ENCODE peak calls at places on chromosomes 2 and 18, in ten cellular contexts. One of them, this sample, is unnamed.

GRCh38 chr2:147663153-147663961 is 181.5 kb upstream of the ACVR2A start:
- DNase-seq in mucosa of descending colon: no peak
- DNase-seq in brain microvascular endothelial cell: no peak
- DNase-seq in A549: no peak
- DNase-seq in GM23248: no peak
- DNase-seq in right cardiac atrium: no peak
- DNase-seq in upper lobe of left lung: no peak
- DNase-seq in bronchial epithelial cell: no peak
- DNase-seq in IMR-90: no peak
- DNase-seq in Panc1: no peak
- DNase-seq in this sample: no peak

GRCh38 chr2:43105586-43106562 is 120.5 kb downstream of the ZFP36L2 start:
- DNase-seq in A549: peak
- DNase-seq in mucosa of descending colon: peak
- DNase-seq in GM23248: peak
- DNase-seq in upper lobe of left lung: no peak
- DNase-seq in right cardiac atrium: peak
- DNase-seq in bronchial epithelial cell: peak
- DNase-seq in brain microvascular endothelial cell: peak
- DNase-seq in IMR-90: peak
- DNase-seq in Panc1: no peak
- DNase-seq in this sample: peak

GRCh38 chr2:177689623-177690022 is 297.1 kb downstream of the AGPS start:
- DNase-seq in GM23248: no peak
- DNase-seq in right cardiac atrium: no peak
- DNase-seq in mucosa of descending colon: no peak
- DNase-seq in brain microvascular endothelial cell: no peak
- DNase-seq in IMR-90: no peak
- DNase-seq in bronchial epithelial cell: no peak
- DNase-seq in Panc1: no peak
- DNase-seq in upper lobe of left lung: no peak
- DNase-seq in A549: no peak
- DNase-seq in this sample: no peak

GRCh38 chr18:11091746-11092145 is 57.6 kb downstream of the PIEZO2 start:
- DNase-seq in Panc1: no peak
- DNase-seq in mucosa of descending colon: no peak
- DNase-seq in IMR-90: no peak
- DNase-seq in right cardiac atrium: no peak
- DNase-seq in brain microvascular endothelial cell: no peak
- DNase-seq in A549: no peak
- DNase-seq in upper lobe of left lung: no peak
- DNase-seq in GM23248: no peak
- DNase-seq in bronchial epithelial cell: no peak
- DNase-seq in this sample: no peak

GRCh38 chr2:240205348-240205747 is 64.9 kb upstream of the OTOS start:
- DNase-seq in right cardiac atrium: no peak
- DNase-seq in Panc1: peak
- DNase-seq in upper lobe of left lung: no peak
- DNase-seq in A549: peak
- DNase-seq in brain microvascular endothelial cell: peak
- DNase-seq in bronchial epithelial cell: peak
- DNase-seq in mucosa of descending colon: no peak
- DNase-seq in GM23248: peak
- DNase-seq in IMR-90: peak
- DNase-seq in this sample: peak

GRCh38 chr2:40002339-40002738 is 223.3 kb upstream of the THUMPD2 start:
- DNase-seq in bronchial epithelial cell: no peak
- DNase-seq in mucosa of descending colon: no peak
- DNase-seq in upper lobe of left lung: no peak
- DNase-seq in A549: no peak
- DNase-seq in Panc1: no peak
- DNase-seq in right cardiac atrium: no peak
- DNase-seq in brain microvascular endothelial cell: no peak
- DNase-seq in GM23248: no peak
- DNase-seq in IMR-90: no peak
- DNase-seq in this sample: no peak

GRCh38 chr2:191488135-191488534 is 189.8 kb upstream of the NABP1 start:
- DNase-seq in right cardiac atrium: no peak
- DNase-seq in mucosa of descending colon: peak
- DNase-seq in bronchial epithelial cell: peak
- DNase-seq in Panc1: no peak
- DNase-seq in IMR-90: no peak
- DNase-seq in GM23248: peak
- DNase-seq in brain microvascular endothelial cell: no peak
- DNase-seq in A549: no peak
- DNase-seq in upper lobe of left lung: no peak
- DNase-seq in this sample: peak

GRCh38 chr2:62205554-62205953 is 9.6 kb downstream of the B3GNT2 start:
- DNase-seq in right cardiac atrium: no peak
- DNase-seq in GM23248: no peak
- DNase-seq in A549: no peak
- DNase-seq in bronchial epithelial cell: no peak
- DNase-seq in brain microvascular endothelial cell: no peak
- DNase-seq in IMR-90: no peak
- DNase-seq in mucosa of descending colon: no peak
- DNase-seq in Panc1: no peak
- DNase-seq in upper lobe of left lung: no peak
- DNase-seq in this sample: no peak

GRCh38 chr2:163697429-163697828 is 38.4 kb downstream of the FIGN start:
- DNase-seq in IMR-90: no peak
- DNase-seq in bronchial epithelial cell: no peak
- DNase-seq in brain microvascular endothelial cell: no peak
- DNase-seq in upper lobe of left lung: no peak
- DNase-seq in right cardiac atrium: no peak
- DNase-seq in GM23248: no peak
- DNase-seq in mucosa of descending colon: no peak
- DNase-seq in A549: no peak
- DNase-seq in Panc1: no peak
- DNase-seq in this sample: no peak

GRCh38 chr2:130963058-130963848 is 126.5 kb downstream of the ARHGEF4 start:
- DNase-seq in A549: no peak
- DNase-seq in bronchial epithelial cell: no peak
- DNase-seq in IMR-90: no peak
- DNase-seq in Panc1: no peak
- DNase-seq in right cardiac atrium: no peak
- DNase-seq in brain microvascular endothelial cell: no peak
- DNase-seq in mucosa of descending colon: no peak
- DNase-seq in GM23248: no peak
- DNase-seq in upper lobe of left lung: peak
- DNase-seq in this sample: no peak

DNA sequence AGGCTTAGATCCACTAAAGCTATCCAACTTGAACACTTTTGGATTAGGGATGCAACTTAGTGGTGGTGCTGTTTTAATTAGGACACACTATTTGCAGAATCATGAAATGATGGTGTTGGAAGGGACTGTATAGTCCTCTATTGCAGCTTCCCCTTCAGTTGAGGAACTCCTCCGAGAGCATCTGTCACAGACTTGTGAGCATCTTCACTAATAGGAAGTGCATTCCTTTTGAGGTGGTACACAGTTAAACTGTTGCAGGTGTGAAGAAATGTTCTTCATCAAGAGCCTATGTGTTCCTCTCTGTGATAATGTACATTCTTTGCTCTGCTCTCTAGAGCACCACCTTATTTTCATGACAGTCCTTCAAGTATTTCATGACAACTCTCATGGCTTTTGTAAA is 197.4 kb downstream of the CAMKMT start:
- DNase-seq in right cardiac atrium: no peak
- DNase-seq in upper lobe of left lung: no peak
- DNase-seq in brain microvascular endothelial cell: no peak
- DNase-seq in Panc1: no peak
- DNase-seq in bronchial epithelial cell: no peak
- DNase-seq in A549: no peak
- DNase-seq in mucosa of descending colon: no peak
- DNase-seq in GM23248: no peak
- DNase-seq in IMR-90: no peak
- DNase-seq in this sample: no peak
- H3K4me3 ChIP-seq in right cardiac atrium: no peak
- H3K4me3 ChIP-seq in upper lobe of left lung: no peak
- H3K4me3 ChIP-seq in brain microvascular endothelial cell: no peak
- H3K4me3 ChIP-seq in Panc1: no peak
- H3K4me3 ChIP-seq in bronchial epithelial cell: no peak
- H3K4me3 ChIP-seq in A549: no peak
- H3K4me3 ChIP-seq in mucosa of descending colon: no peak
- H3K4me3 ChIP-seq in GM23248: no peak
- H3K4me3 ChIP-seq in IMR-90: no peak
- H3K4me3 ChIP-seq in this sample: no peak

GRCh38 chr18:57805117-57805516 is 2.0 kb upstream of the ATP8B1 start:
- DNase-seq in A549: no peak
- DNase-seq in mucosa of descending colon: no peak
- DNase-seq in right cardiac atrium: no peak
- DNase-seq in upper lobe of left lung: no peak
- DNase-seq in brain microvascular endothelial cell: no peak
- DNase-seq in Panc1: no peak
- DNase-seq in bronchial epithelial cell: no peak
- DNase-seq in GM23248: no peak
- DNase-seq in IMR-90: no peak
- DNase-seq in this sample: no peak

GRCh38 chr18:57801379-57802165 is 1.5 kb downstream of the ATP8B1 start:
- DNase-seq in bronchial epithelial cell: no peak
- DNase-seq in upper lobe of left lung: peak
- DNase-seq in Panc1: no peak
- DNase-seq in IMR-90: no peak
- DNase-seq in GM23248: peak
- DNase-seq in A549: no peak
- DNase-seq in mucosa of descending colon: peak
- DNase-seq in brain microvascular endothelial cell: no peak
- DNase-seq in right cardiac atrium: peak
- DNase-seq in this sample: no peak

GRCh38 chr18:57803119-57803969 is at the start of gene ATP8B1:
- DNase-seq in bronchial epithelial cell: peak
- DNase-seq in upper lobe of left lung: peak
- DNase-seq in brain microvascular endothelial cell: no peak
- DNase-seq in GM23248: peak
- DNase-seq in right cardiac atrium: peak
- DNase-seq in IMR-90: peak
- DNase-seq in mucosa of descending colon: peak
- DNase-seq in A549: peak
- DNase-seq in Panc1: no peak
- DNase-seq in this sample: peak

GRCh38 chr18:57802869-57803118 is 321 bp downstream of the ATP8B1 start:
- DNase-seq in mucosa of descending colon: no peak
- DNase-seq in GM23248: no peak
- DNase-seq in upper lobe of left lung: no peak
- DNase-seq in brain microvascular endothelial cell: no peak
- DNase-seq in IMR-90: no peak
- DNase-seq in bronchial epithelial cell: no peak
- DNase-seq in Panc1: no peak
- DNase-seq in right cardiac atrium: no peak
- DNase-seq in A549: no peak
- DNase-seq in this sample: no peak

DNA sequence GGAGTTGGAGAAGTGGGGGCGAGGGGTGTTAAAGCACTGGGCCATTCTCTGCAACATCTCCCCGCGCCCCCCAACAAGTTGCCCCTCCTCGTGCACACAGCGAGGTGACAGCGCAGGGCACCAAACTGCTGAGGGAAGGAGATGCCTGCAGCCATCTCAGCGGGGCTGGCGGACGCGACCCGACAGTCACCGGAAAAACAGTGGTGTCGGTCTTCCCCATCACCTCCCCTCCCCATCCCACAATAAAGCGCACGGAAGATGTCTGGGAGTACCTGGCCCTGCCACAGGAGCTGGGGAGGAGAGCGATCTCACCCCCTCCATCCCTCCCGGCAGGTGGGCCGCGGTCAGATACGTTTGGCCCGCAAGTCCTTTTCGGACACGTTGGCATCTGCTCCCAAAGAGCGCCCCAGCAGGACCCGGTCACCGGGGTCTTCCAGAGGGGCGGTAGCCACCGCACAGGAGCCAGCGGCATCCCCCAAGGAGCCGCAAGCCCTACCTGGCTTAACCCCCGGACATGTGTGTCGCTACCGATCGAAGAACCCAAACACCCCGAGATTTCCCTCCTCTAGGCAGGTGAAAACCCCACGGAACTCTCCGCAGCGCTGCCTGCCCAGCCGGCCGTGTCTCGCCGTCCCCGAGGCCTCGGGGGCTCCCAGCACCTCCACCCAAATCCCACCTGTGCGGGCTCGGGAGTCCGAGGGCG is 798 bp downstream of the ATP8B1 start:
- DNase-seq in GM23248: no peak
- DNase-seq in mucosa of descending colon: no peak
- DNase-seq in right cardiac atrium: no peak
- DNase-seq in Panc1: no peak
- DNase-seq in IMR-90: no peak
- DNase-seq in bronchial epithelial cell: no peak
- DNase-seq in A549: no peak
- DNase-seq in upper lobe of left lung: peak
- DNase-seq in brain microvascular endothelial cell: no peak
- DNase-seq in this sample: no peak
- H3K4me3 ChIP-seq in GM23248: peak
- H3K4me3 ChIP-seq in mucosa of descending colon: peak
- H3K4me3 ChIP-seq in right cardiac atrium: peak
- H3K4me3 ChIP-seq in Panc1: peak
- H3K4me3 ChIP-seq in IMR-90: peak
- H3K4me3 ChIP-seq in bronchial epithelial cell: peak
- H3K4me3 ChIP-seq in A549: peak
- H3K4me3 ChIP-seq in upper lobe of left lung: peak
- H3K4me3 ChIP-seq in brain microvascular endothelial cell: peak
- H3K4me3 ChIP-seq in this sample: peak

DNA sequence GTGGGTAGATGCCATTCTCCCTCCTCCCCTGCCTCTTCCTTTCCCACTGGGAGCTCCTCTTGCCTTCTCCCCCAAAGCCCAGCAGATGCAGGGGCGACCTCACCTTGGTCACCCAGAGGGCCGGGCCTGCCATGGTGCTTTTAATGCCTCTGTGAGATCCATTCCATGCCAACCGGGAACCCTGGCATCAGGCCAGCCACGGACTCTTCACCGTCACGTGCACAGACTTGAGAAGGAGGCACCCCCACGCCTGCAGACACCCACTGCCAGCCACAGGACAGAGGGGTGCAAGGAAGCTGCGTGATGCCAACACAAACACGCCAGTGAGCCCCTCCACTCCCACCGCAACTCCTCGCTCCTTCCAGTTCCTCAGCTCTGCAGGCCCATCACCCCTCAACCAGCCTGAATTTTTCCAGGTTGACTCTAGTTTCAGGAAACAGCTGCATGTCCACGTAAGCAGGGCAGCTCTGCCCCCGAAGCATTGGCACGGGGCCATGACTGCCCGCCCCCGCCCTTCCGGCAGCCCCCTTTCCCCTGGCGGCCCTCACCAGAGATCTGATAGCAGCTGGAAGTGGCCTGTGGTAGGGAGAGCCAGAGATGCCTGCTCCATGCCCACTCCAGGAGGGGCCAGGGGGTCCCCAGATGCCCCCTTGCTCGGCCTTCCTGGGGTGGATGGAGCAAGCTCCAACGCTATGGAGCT is 50.8 kb downstream of the DNMT3A start:
- DNase-seq in Panc1: no peak
- DNase-seq in right cardiac atrium: peak
- DNase-seq in brain microvascular endothelial cell: no peak
- DNase-seq in bronchial epithelial cell: peak
- DNase-seq in A549: no peak
- DNase-seq in IMR-90: peak
- DNase-seq in GM23248: no peak
- DNase-seq in upper lobe of left lung: no peak
- DNase-seq in mucosa of descending colon: no peak
- DNase-seq in this sample: no peak
- H3K4me3 ChIP-seq in Panc1: no peak
- H3K4me3 ChIP-seq in right cardiac atrium: no peak
- H3K4me3 ChIP-seq in brain microvascular endothelial cell: no peak
- H3K4me3 ChIP-seq in bronchial epithelial cell: no peak
- H3K4me3 ChIP-seq in A549: no peak
- H3K4me3 ChIP-seq in IMR-90: no peak
- H3K4me3 ChIP-seq in GM23248: no peak
- H3K4me3 ChIP-seq in upper lobe of left lung: no peak
- H3K4me3 ChIP-seq in mucosa of descending colon: no peak
- H3K4me3 ChIP-seq in this sample: no peak

GRCh38 chr2:120313695-120314615 is 32.0 kb upstream of the INHBB start:
- DNase-seq in IMR-90: no peak
- DNase-seq in upper lobe of left lung: peak
- DNase-seq in brain microvascular endothelial cell: no peak
- DNase-seq in Panc1: no peak
- DNase-seq in bronchial epithelial cell: no peak
- DNase-seq in A549: no peak
- DNase-seq in mucosa of descending colon: peak
- DNase-seq in right cardiac atrium: peak
- DNase-seq in GM23248: no peak
- DNase-seq in this sample: no peak
- H3K4me3 ChIP-seq in IMR-90: peak
- H3K4me3 ChIP-seq in upper lobe of left lung: peak
- H3K4me3 ChIP-seq in brain microvascular endothelial cell: peak
- H3K4me3 ChIP-seq in Panc1: peak
- H3K4me3 ChIP-seq in bronchial epithelial cell: peak
- H3K4me3 ChIP-seq in A549: no peak
- H3K4me3 ChIP-seq in mucosa of descending colon: no peak
- H3K4me3 ChIP-seq in right cardiac atrium: peak
- H3K4me3 ChIP-seq in GM23248: peak
- H3K4me3 ChIP-seq in this sample: peak